ENCODE peak calls at places on chromosomes 12 and 14, in six cellular contexts. One of them, this sample, is unnamed.

GRCh38 chr12:76685246-76685678 is 78.7 kb upstream of the ZDHHC17 start:
- DNase-seq in memory B cell: no peak
- DNase-seq in HTR-8/SVneo: no peak
- DNase-seq in left ventricle myocardium inferior: peak; percentile 37
- DNase-seq in glutamatergic neuron: peak; percentile 22
- DNase-seq in GM20000: no peak
- DNase-seq in this sample: no peak

GRCh38 chr14:85599939-85600338 is 70.0 kb downstream of the FLRT2 start:
- DNase-seq in HTR-8/SVneo: no peak
- DNase-seq in GM20000: no peak
- DNase-seq in memory B cell: no peak
- DNase-seq in glutamatergic neuron: no peak
- DNase-seq in left ventricle myocardium inferior: no peak
- DNase-seq in this sample: no peak

GRCh38 chr14:102188187-102188586 is 48.5 kb downstream of the WDR20 start:
- DNase-seq in left ventricle myocardium inferior: no peak
- DNase-seq in memory B cell: no peak
- DNase-seq in HTR-8/SVneo: no peak
- DNase-seq in GM20000: no peak
- DNase-seq in glutamatergic neuron: no peak
- DNase-seq in this sample: no peak

GRCh38 chr14:102908766-102909455 is 13.6 kb upstream of the AMN start:
- DNase-seq in left ventricle myocardium inferior: no peak
- DNase-seq in glutamatergic neuron: no peak
- DNase-seq in HTR-8/SVneo: no peak
- DNase-seq in memory B cell: no peak
- DNase-seq in GM20000: no peak
- DNase-seq in this sample: no peak

GRCh38 chr14:39430762-39431415 is 1.3 kb downstream of the FBXO33 start:
- DNase-seq in left ventricle myocardium inferior: no peak
- DNase-seq in glutamatergic neuron: no peak
- DNase-seq in GM20000: peak; percentile 37
- DNase-seq in memory B cell: no peak
- DNase-seq in HTR-8/SVneo: no peak
- DNase-seq in this sample: no peak

GRCh38 chr12:50222275-50222783 is 55.2 kb upstream of the CERS5 start:
- DNase-seq in memory B cell: no peak
- DNase-seq in glutamatergic neuron: peak; percentile 55
- DNase-seq in left ventricle myocardium inferior: peak; percentile 34
- DNase-seq in HTR-8/SVneo: peak; percentile 79
- DNase-seq in GM20000: peak; percentile 51
- DNase-seq in this sample: no peak

GRCh38 chr14:33120341-33120740 is 181.7 kb downstream of the NPAS3 start:
- DNase-seq in HTR-8/SVneo: peak; percentile 48
- DNase-seq in left ventricle myocardium inferior: no peak
- DNase-seq in GM20000: no peak
- DNase-seq in memory B cell: no peak
- DNase-seq in glutamatergic neuron: no peak
- DNase-seq in this sample: no peak

GRCh38 chr12:120905856-120906384 is 1.8 kb upstream of the SPPL3 start:
- DNase-seq in left ventricle myocardium inferior: no peak
- DNase-seq in glutamatergic neuron: no peak
- DNase-seq in HTR-8/SVneo: no peak
- DNase-seq in GM20000: no peak
- DNase-seq in memory B cell: no peak
- DNase-seq in this sample: no peak

GRCh38 chr12:71128191-71128590 is 29.6 kb downstream of the TSPAN8 start:
- DNase-seq in GM20000: no peak
- DNase-seq in memory B cell: no peak
- DNase-seq in glutamatergic neuron: no peak
- DNase-seq in HTR-8/SVneo: no peak
- DNase-seq in left ventricle myocardium inferior: no peak
- DNase-seq in this sample: no peak

GRCh38 chr12:81375969-81376368 is 298.1 kb downstream of the ACSS3 start:
- DNase-seq in HTR-8/SVneo: no peak
- DNase-seq in glutamatergic neuron: no peak
- DNase-seq in memory B cell: no peak
- DNase-seq in GM20000: no peak
- DNase-seq in left ventricle myocardium inferior: no peak
- DNase-seq in this sample: no peak

GRCh38 chr12:42588981-42589464 is 523 bp downstream of the PRICKLE1 start:
- DNase-seq in left ventricle myocardium inferior: peak; percentile 34
- DNase-seq in GM20000: peak; percentile 51
- DNase-seq in HTR-8/SVneo: no peak
- DNase-seq in glutamatergic neuron: peak; percentile 71
- DNase-seq in memory B cell: peak; percentile 7
- DNase-seq in this sample: no peak

GRCh38 chr12:80491176-80491575 is 47.1 kb downstream of the PTPRQ start:
- DNase-seq in HTR-8/SVneo: no peak
- DNase-seq in memory B cell: no peak
- DNase-seq in glutamatergic neuron: no peak
- DNase-seq in left ventricle myocardium inferior: no peak
- DNase-seq in GM20000: no peak
- DNase-seq in this sample: no peak

GRCh38 chr14:32593290-32593942 is 264.3 kb downstream of the AKAP6 start:
- DNase-seq in glutamatergic neuron: no peak
- DNase-seq in left ventricle myocardium inferior: no peak
- DNase-seq in HTR-8/SVneo: peak; percentile 10
- DNase-seq in GM20000: no peak
- DNase-seq in memory B cell: no peak
- DNase-seq in this sample: no peak

GRCh38 chr14:41548666-41549065 is 58.0 kb upstream of the LRFN5 start:
- DNase-seq in HTR-8/SVneo: no peak
- DNase-seq in left ventricle myocardium inferior: no peak
- DNase-seq in glutamatergic neuron: no peak
- DNase-seq in memory B cell: no peak
- DNase-seq in GM20000: no peak
- DNase-seq in this sample: no peak

GRCh38 chr12:30862486-30862885 is 64.1 kb upstream of the TSPAN11 start:
- DNase-seq in memory B cell: no peak
- DNase-seq in glutamatergic neuron: no peak
- DNase-seq in left ventricle myocardium inferior: peak; percentile 64
- DNase-seq in HTR-8/SVneo: no peak
- DNase-seq in GM20000: no peak
- DNase-seq in this sample: no peak

GRCh38 chr12:24861751-24862575 is 86.9 kb downstream of the BCAT1 start:
- DNase-seq in left ventricle myocardium inferior: no peak
- DNase-seq in memory B cell: no peak
- DNase-seq in glutamatergic neuron: no peak
- DNase-seq in HTR-8/SVneo: no peak
- DNase-seq in GM20000: no peak
- DNase-seq in this sample: no peak

GRCh38 chr12:69231479-69231878 is 7.9 kb upstream of the CPSF6 start:
- DNase-seq in memory B cell: no peak
- DNase-seq in left ventricle myocardium inferior: no peak
- DNase-seq in GM20000: no peak
- DNase-seq in glutamatergic neuron: no peak
- DNase-seq in HTR-8/SVneo: no peak
- DNase-seq in this sample: no peak

GRCh38 chr14:95098984-95099599 is 58.2 kb downstream of the DICER1 start:
- DNase-seq in memory B cell: no peak
- DNase-seq in glutamatergic neuron: peak; percentile 69
- DNase-seq in HTR-8/SVneo: peak; percentile 29
- DNase-seq in GM20000: peak; percentile 14
- DNase-seq in left ventricle myocardium inferior: peak; percentile 54
- DNase-seq in this sample: no peak

GRCh38 chr14:58944226-58944769 is 244.2 kb upstream of the DAAM1 start:
- DNase-seq in GM20000: no peak
- DNase-seq in memory B cell: no peak
- DNase-seq in left ventricle myocardium inferior: no peak
- DNase-seq in glutamatergic neuron: peak; percentile 61
- DNase-seq in HTR-8/SVneo: no peak
- DNase-seq in this sample: no peak

GRCh38 chr14:23929822-23930294 is 23.7 kb upstream of the DHRS4 start:
- DNase-seq in left ventricle myocardium inferior: peak; percentile 67
- DNase-seq in glutamatergic neuron: peak; percentile 90
- DNase-seq in memory B cell: peak; percentile 78
- DNase-seq in GM20000: peak; percentile 84
- DNase-seq in HTR-8/SVneo: peak; percentile 60
- DNase-seq in this sample: peak; percentile 77

GRCh38 chr12:6382371-6382770 is 1.6 kb upstream of the LTBR start:
- DNase-seq in memory B cell: no peak
- DNase-seq in glutamatergic neuron: no peak
- DNase-seq in HTR-8/SVneo: no peak
- DNase-seq in left ventricle myocardium inferior: no peak
- DNase-seq in GM20000: no peak
- DNase-seq in this sample: no peak

GRCh38 chr12:72102150-72102549 is 163.5 kb downstream of the TPH2 start:
- DNase-seq in left ventricle myocardium inferior: no peak
- DNase-seq in glutamatergic neuron: no peak
- DNase-seq in GM20000: no peak
- DNase-seq in HTR-8/SVneo: no peak
- DNase-seq in memory B cell: no peak
- DNase-seq in this sample: no peak

GRCh38 chr14:75699331-75699730 is 38.3 kb downstream of the TTLL5 start:
- DNase-seq in GM20000: no peak
- DNase-seq in HTR-8/SVneo: no peak
- DNase-seq in glutamatergic neuron: no peak
- DNase-seq in left ventricle myocardium inferior: no peak
- DNase-seq in memory B cell: no peak
- DNase-seq in this sample: no peak

GRCh38 chr12:121518656-121519055 is 62.2 kb downstream of the KDM2B start:
- DNase-seq in memory B cell: no peak
- DNase-seq in left ventricle myocardium inferior: no peak
- DNase-seq in glutamatergic neuron: no peak
- DNase-seq in GM20000: no peak
- DNase-seq in HTR-8/SVneo: no peak
- DNase-seq in this sample: no peak

GRCh38 chr14:96247031-96247430 is 9.0 kb upstream of the BDKRB1 start:
- DNase-seq in left ventricle myocardium inferior: no peak
- DNase-seq in GM20000: no peak
- DNase-seq in glutamatergic neuron: no peak
- DNase-seq in HTR-8/SVneo: no peak
- DNase-seq in memory B cell: no peak
- DNase-seq in this sample: no peak

GRCh38 chr14:52878946-52879345 is 71.9 kb downstream of the FERMT2 start:
- DNase-seq in GM20000: no peak
- DNase-seq in HTR-8/SVneo: no peak
- DNase-seq in glutamatergic neuron: no peak
- DNase-seq in memory B cell: no peak
- DNase-seq in left ventricle myocardium inferior: no peak
- DNase-seq in this sample: no peak

GRCh38 chr12:49536526-49537195 is 2.2 kb upstream of the KCNH3 start:
- DNase-seq in HTR-8/SVneo: no peak
- DNase-seq in left ventricle myocardium inferior: no peak
- DNase-seq in GM20000: no peak
- DNase-seq in memory B cell: no peak
- DNase-seq in glutamatergic neuron: no peak
- DNase-seq in this sample: no peak

GRCh38 chr14:70143306-70143705 is 45.4 kb downstream of the SLC8A3 start:
- DNase-seq in GM20000: no peak
- DNase-seq in memory B cell: no peak
- DNase-seq in glutamatergic neuron: no peak
- DNase-seq in left ventricle myocardium inferior: no peak
- DNase-seq in HTR-8/SVneo: no peak
- DNase-seq in this sample: no peak

GRCh38 chr12:28963554-28963953 is 185.5 kb upstream of the FAR2 start:
- DNase-seq in glutamatergic neuron: no peak
- DNase-seq in memory B cell: no peak
- DNase-seq in left ventricle myocardium inferior: no peak
- DNase-seq in HTR-8/SVneo: no peak
- DNase-seq in GM20000: no peak
- DNase-seq in this sample: no peak

GRCh38 chr12:2391740-2392341 is 339.1 kb downstream of the CACNA1C start:
- DNase-seq in left ventricle myocardium inferior: no peak
- DNase-seq in HTR-8/SVneo: no peak
- DNase-seq in GM20000: no peak
- DNase-seq in memory B cell: no peak
- DNase-seq in glutamatergic neuron: no peak
- DNase-seq in this sample: no peak

GRCh38 chr14:36684946-36685345 is 23.3 kb downstream of the PAX9 start:
- DNase-seq in HTR-8/SVneo: no peak
- DNase-seq in memory B cell: no peak
- DNase-seq in left ventricle myocardium inferior: no peak
- DNase-seq in GM20000: no peak
- DNase-seq in glutamatergic neuron: no peak
- DNase-seq in this sample: no peak

GRCh38 chr14:61344437-61345143 is 23.2 kb downstream of the PRKCH start:
- DNase-seq in glutamatergic neuron: no peak
- DNase-seq in left ventricle myocardium inferior: no peak
- DNase-seq in memory B cell: no peak
- DNase-seq in GM20000: no peak
- DNase-seq in HTR-8/SVneo: no peak
- DNase-seq in this sample: no peak

GRCh38 chr12:51270067-51270846 is at the start of gene SMAGP:
- DNase-seq in HTR-8/SVneo: peak; percentile 59
- DNase-seq in left ventricle myocardium inferior: peak; percentile 62
- DNase-seq in memory B cell: peak; percentile 39
- DNase-seq in GM20000: peak; percentile 90
- DNase-seq in glutamatergic neuron: peak; percentile 69
- DNase-seq in this sample: peak; percentile 67

GRCh38 chr12:81450920-81451739 is 308.0 kb downstream of the PPFIA2 start:
- DNase-seq in glutamatergic neuron: peak; percentile 42
- DNase-seq in memory B cell: no peak
- DNase-seq in HTR-8/SVneo: peak; percentile 13
- DNase-seq in left ventricle myocardium inferior: no peak
- DNase-seq in GM20000: peak; percentile 11
- DNase-seq in this sample: no peak

GRCh38 chr12:27843714-27844245 is 63.7 kb upstream of the MANSC4 start:
- DNase-seq in left ventricle myocardium inferior: no peak
- DNase-seq in GM20000: no peak
- DNase-seq in memory B cell: no peak
- DNase-seq in glutamatergic neuron: no peak
- DNase-seq in HTR-8/SVneo: no peak
- DNase-seq in this sample: no peak

GRCh38 chr12:52132754-52133161 is 53.3 kb downstream of the SMIM41 start:
- DNase-seq in glutamatergic neuron: no peak
- DNase-seq in HTR-8/SVneo: no peak
- DNase-seq in memory B cell: no peak
- DNase-seq in GM20000: no peak
- DNase-seq in left ventricle myocardium inferior: no peak
- DNase-seq in this sample: no peak